ENCODE peak calls at places on chromosomes 12 and 14, in seven cellular contexts. L, Y, Q, G, R, C and I are unnamed samples. For H3K36me3, the result is how much of the 10 kb centered on the place peaks cover.

GRCh38 chr14:81980601-81981310 is 447.1 kb upstream of the SEL1L start:
- DNase-seq in R (no peak), L (no peak), G (peak), Y (no peak), Q (no peak), C (no peak), I (no peak)

GRCh38 chr12:72098622-72099021 is 160.0 kb downstream of the TPH2 start:
- DNase-seq in Q (no peak), R (no peak), L (no peak), G (no peak), Y (no peak), C (no peak), I (no peak)

GRCh38 chr12:39831587-39832315 is 212.1 kb upstream of the ABCD2 start:
- DNase-seq in R (no peak), L (no peak), C (no peak), Q (no peak), Y (no peak), G (no peak), I (no peak)

GRCh38 chr12:16352481-16352880 is 5.0 kb downstream of the MGST1 start:
- DNase-seq in G (no peak), R (no peak), Q (no peak), C (no peak), Y (no peak), L (no peak), I (no peak)

GRCh38 chr14:77681196-77682157 is 26.3 kb downstream of the ALKBH1 start:
- DNase-seq in Y (no peak), L (no peak), C (no peak), G (no peak), R (no peak), Q (no peak), I (peak)

GRCh38 chr12:77751939-77752338 is 78.8 kb upstream of the NAV3 start:
- DNase-seq in R (no peak), Q (no peak), Y (no peak), C (no peak), L (no peak), G (no peak), I (no peak)

GRCh38 chr12:120090626-120091295 is 25.8 kb downstream of the RAB35 start:
- DNase-seq in C (no peak), Q (no peak), L (no peak), G (no peak), Y (no peak), R (no peak), I (peak)

GRCh38 chr12:103169-103981 is 36.8 kb downstream of the IQSEC3 start:
- DNase-seq in G (no peak), C (no peak), Y (no peak), R (no peak), Q (no peak), L (no peak), I (no peak)

GRCh38 chr12:3247596-3248270 is 170.6 kb downstream of the TSPAN9 start:
- DNase-seq in R (no peak), L (no peak), G (no peak), Q (no peak), Y (no peak), C (no peak), I (no peak)

GRCh38 chr14:103074699-103075341 is 9.2 kb upstream of the LBHD2 start:
- DNase-seq in R (no peak), C (no peak), L (peak), Y (no peak), Q (peak), G (peak), I (peak)

GRCh38 chr12:109219938-109220337 is 89.1 kb downstream of the FOXN4 start:
- DNase-seq in G (no peak), R (no peak), Y (no peak), L (no peak), Q (no peak), C (no peak), I (no peak)

GRCh38 chr12:109223211-109223610 is 85.9 kb downstream of the FOXN4 start:
- DNase-seq in L (no peak), G (no peak), R (no peak), Y (no peak), Q (no peak), C (no peak), I (no peak)

GRCh38 chr12:109222496-109222895 is 86.6 kb downstream of the FOXN4 start:
- DNase-seq in R (no peak), L (no peak), Y (no peak), C (no peak), Q (no peak), G (no peak), I (no peak)

GRCh38 chr12:109222062-109222461 is 87.0 kb downstream of the FOXN4 start:
- DNase-seq in L (no peak), R (no peak), C (no peak), Y (no peak), G (no peak), Q (no peak), I (no peak)

DNA sequence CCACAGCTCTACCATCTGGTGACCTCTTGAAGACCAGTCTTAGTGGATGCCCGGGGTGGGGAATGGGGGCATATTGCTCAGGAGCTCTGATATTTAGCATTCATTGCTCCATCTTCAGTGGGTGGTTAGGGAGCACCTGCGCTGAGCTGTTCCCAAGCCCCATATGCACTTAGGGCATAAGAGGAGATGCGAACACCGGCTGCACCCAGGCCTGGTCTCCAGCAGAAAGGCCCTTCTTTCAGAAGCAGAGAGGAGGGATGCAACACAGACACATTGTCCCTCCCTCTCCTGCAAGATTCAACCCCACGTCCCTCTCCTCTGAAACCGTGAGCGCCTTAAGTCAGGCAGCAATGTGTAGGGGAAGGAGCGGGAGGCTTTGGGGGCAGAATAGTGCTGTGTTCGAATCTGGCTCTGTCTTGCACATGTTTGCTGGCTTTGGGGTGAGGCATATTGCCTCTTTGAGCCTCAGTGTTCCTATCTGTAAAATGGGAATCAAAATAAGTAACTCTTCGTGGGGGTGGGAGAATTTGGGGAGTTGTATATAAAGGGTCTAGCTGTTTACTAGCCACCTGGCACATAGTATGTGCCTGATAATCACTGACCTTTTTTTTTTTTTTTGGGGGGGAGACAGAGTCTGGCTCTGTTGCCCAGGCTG is 87.7 kb downstream of the FOXN4 start:
- DNase-seq in Y (no peak), Q (no peak), L (no peak), R (no peak), G (no peak), C (no peak), I (no peak)
- H3K36me3 ChIP-seq in Y (under half), Q (half or more), L (under half), R (half or more), G (half or more), C (under half), I (under half)

DNA sequence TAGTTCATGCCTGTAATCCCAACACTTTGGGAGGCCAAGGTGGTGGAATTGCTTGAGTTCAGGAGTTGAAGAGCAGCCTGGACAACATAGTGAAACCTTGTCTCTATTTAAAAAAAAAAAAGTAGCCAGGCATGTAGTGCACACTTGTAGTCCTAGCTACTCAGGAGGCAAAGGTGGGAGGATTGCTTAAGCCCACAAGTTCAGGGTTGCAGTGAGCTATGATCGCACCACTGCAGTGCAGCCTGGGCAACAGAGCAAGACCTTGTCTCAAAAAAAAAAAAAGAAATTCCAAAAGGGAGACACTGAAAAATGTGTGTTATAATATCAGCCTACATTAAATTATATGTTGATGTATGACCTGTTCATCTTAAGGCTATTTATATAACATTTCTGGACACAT is 14.7 kb downstream of the TMPO start:
- DNase-seq in Y (no peak), G (no peak), R (no peak), C (no peak), Q (no peak), L (no peak), I (no peak)
- H3K36me3 ChIP-seq in Y (half or more), G (under half), R (half or more), C (under half), Q (under half), L (under half), I (under half)

DNA sequence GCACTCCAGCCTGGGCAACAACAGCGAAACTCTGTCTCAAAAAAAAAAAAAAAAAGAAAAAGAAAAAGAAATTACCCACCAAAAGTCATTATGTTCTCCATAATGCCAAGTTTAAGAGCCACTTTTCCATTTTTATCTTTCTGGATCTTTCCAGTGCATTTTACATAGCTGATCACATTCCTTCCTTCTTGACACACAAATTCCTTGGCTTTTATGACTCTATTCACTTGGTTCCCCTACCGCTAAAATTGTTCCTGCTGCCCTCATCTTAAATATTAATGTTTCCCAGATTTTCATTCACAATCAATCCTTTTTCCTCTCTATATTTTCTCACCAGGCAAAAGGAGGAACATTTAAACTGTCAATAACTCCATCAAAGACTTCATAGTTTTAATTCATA is 20.2 kb downstream of the KLHL28 start:
- DNase-seq in G (no peak), C (no peak), Q (no peak), Y (no peak), R (no peak), L (no peak), I (no peak)
- H3K36me3 ChIP-seq in G (under half), C (under half), Q (under half), Y (half or more), R (under half), L (under half), I (under half)

GRCh38 chr12:123732251-123732650 is 20.1 kb downstream of the ATP6V0A2 start:
- DNase-seq in Y (no peak), C (no peak), R (no peak), L (no peak), G (no peak), Q (no peak), I (no peak)

GRCh38 chr12:123726244-123726643 is 14.1 kb downstream of the ATP6V0A2 start:
- DNase-seq in Q (no peak), C (no peak), Y (no peak), G (no peak), R (no peak), L (no peak), I (no peak)

GRCh38 chr12:123723765-123724164 is 11.6 kb downstream of the ATP6V0A2 start:
- DNase-seq in G (no peak), C (no peak), Y (no peak), R (no peak), Q (no peak), L (no peak), I (no peak)

GRCh38 chr12:123723011-123723410 is 10.9 kb downstream of the ATP6V0A2 start:
- DNase-seq in R (no peak), C (no peak), L (no peak), Y (no peak), Q (no peak), G (no peak), I (no peak)

DNA sequence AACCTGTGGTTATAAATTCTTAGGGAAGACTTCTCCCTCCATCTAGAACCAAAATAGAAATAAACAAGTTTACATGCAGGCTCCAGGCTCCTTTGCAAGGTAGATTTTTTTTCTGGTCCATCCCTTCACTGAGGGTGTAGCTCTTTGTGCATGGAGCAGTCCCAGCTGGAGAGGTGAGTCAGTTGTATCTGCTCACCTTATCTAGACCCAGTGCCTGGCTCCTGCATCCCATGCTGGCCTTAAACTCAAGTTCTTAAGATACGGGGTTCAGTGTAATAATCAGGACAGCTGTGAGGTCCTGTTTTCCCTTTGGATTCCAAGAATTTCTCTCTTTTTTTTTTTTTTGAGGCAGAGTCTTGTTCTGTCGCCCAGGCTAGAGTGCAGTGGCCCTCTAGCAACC is 14.8 kb downstream of the ATP6V0A2 start:
- DNase-seq in G (no peak), C (no peak), Y (no peak), Q (no peak), L (no peak), R (no peak), I (no peak)
- H3K36me3 ChIP-seq in G (under half), C (under half), Y (under half), Q (half or more), L (under half), R (half or more), I (under half)